ENCODE peak calls at places on chromosomes 2 and 18, in five cellular contexts. A is kidney, W is BE2C, X is transverse colon, U is brain microvascular endothelial cell. R is an unnamed sample.

GRCh38 chr18:50190236-50190635 is 4.7 kb downstream of the MYO5B start:
- DNase-seq in X (no peak), A (no peak), U (peak), W (no peak), R (no peak)

GRCh38 chr2:68740184-68740914 is 5.7 kb downstream of the ARHGAP25 start:
- DNase-seq in U (peak), W (no peak), X (no peak), A (no peak), R (no peak)

GRCh38 chr2:241947004-241947350 is 77.4 kb downstream of the RTP5 start:
- DNase-seq in W (no peak), X (no peak), A (no peak), U (no peak), R (no peak)

GRCh38 chr18:66138642-66139041 is 387.8 kb downstream of the CDH7 start:
- DNase-seq in U (no peak), A (no peak), X (no peak), W (no peak), R (no peak)

GRCh38 chr2:30235008-30235655 is 3.8 kb downstream of the LBH start:
- DNase-seq in X (no peak), U (peak), A (no peak), W (no peak), R (no peak)

GRCh38 chr2:154449951-154450658 is 248.4 kb upstream of the KCNJ3 start:
- DNase-seq in X (no peak), U (no peak), W (no peak), A (no peak), R (no peak)

GRCh38 chr2:186460465-186460864 is 25.6 kb upstream of the ZC3H15 start:
- DNase-seq in W (no peak), U (no peak), X (no peak), A (no peak), R (no peak)

GRCh38 chr2:163210430-163210918 is 371.9 kb upstream of the KCNH7 start:
- DNase-seq in U (peak), X (no peak), W (no peak), A (no peak), R (no peak)

GRCh38 chr2:6526093-6526824 is 339.4 kb downstream of the CMPK2 start:
- DNase-seq in X (peak), W (peak), A (no peak), U (no peak), R (no peak)

GRCh38 chr18:12838178-12838634 is 45.8 kb downstream of the PTPN2 start:
- DNase-seq in X (peak), W (no peak), A (peak), U (peak), R (no peak)

GRCh38 chr2:66569321-66569851 is 134.5 kb downstream of the MEIS1 start:
- DNase-seq in W (peak), U (no peak), A (no peak), X (no peak), R (no peak)

GRCh38 chr2:143192085-143192484 is 62.9 kb downstream of the ARHGAP15 start:
- DNase-seq in X (no peak), A (no peak), U (no peak), W (no peak), R (no peak)

GRCh38 chr18:67363694-67364093 is 152.8 kb downstream of the DSEL start:
- DNase-seq in X (no peak), A (no peak), U (no peak), W (no peak), R (no peak)

GRCh38 chr2:152950125-152950524 is 231.7 kb downstream of the ARL6IP6 start:
- DNase-seq in A (no peak), X (no peak), U (peak), W (no peak), R (no peak)

GRCh38 chr18:21191596-21192307 is 50.3 kb upstream of the GREB1L start:
- DNase-seq in X (peak), A (no peak), U (peak), W (peak), R (no peak)

GRCh38 chr18:3217930-3218647 is 1.7 kb downstream of the MYOM1 start:
- DNase-seq in A (no peak), W (no peak), U (peak), X (peak), R (no peak)

GRCh38 chr2:227130636-227131035 is 33.4 kb downstream of the COL4A4 start:
- DNase-seq in U (no peak), X (no peak), A (no peak), W (no peak), R (no peak)

GRCh38 chr2:155080394-155080793 is 381.9 kb downstream of the KCNJ3 start:
- DNase-seq in A (no peak), W (no peak), U (no peak), X (no peak), R (no peak)

GRCh38 chr2:216021768-216022167 is 8.4 kb upstream of the MREG start:
- DNase-seq in A (no peak), W (no peak), U (no peak), X (no peak), R (no peak)

GRCh38 chr2:176461098-176461497 is 191.9 kb downstream of the MTX2 start:
- DNase-seq in W (no peak), A (no peak), U (no peak), X (no peak), R (no peak)

GRCh38 chr2:85542777-85543176 is 3.8 kb downstream of the MAT2A start:
- DNase-seq in X (no peak), U (no peak), A (no peak), W (no peak), R (no peak)

GRCh38 chr2:9473308-9473984 is 905 bp upstream of the IAH1 start:
- DNase-seq in X (peak), A (no peak), W (no peak), U (no peak), R (no peak)

GRCh38 chr2:112160591-112161250 is 22.5 kb downstream of the FBLN7 start:
- DNase-seq in A (peak), W (no peak), U (no peak), X (no peak), R (no peak)

GRCh38 chr2:238739668-238740067 is 108.2 kb upstream of the TWIST2 start:
- DNase-seq in W (no peak), A (no peak), U (no peak), X (no peak), R (no peak)

GRCh38 chr2:120751553-120751952 is 15.9 kb downstream of the GLI2 start:
- DNase-seq in X (no peak), A (no peak), U (no peak), W (no peak), R (no peak)

GRCh38 chr2:157336137-157336721 is 10.6 kb upstream of the ERMN start:
- DNase-seq in X (peak), W (peak), A (no peak), U (peak), R (no peak)

GRCh38 chr18:31840499-31840898 is 79.8 kb upstream of the SLC25A52 start:
- DNase-seq in X (no peak), U (no peak), W (no peak), A (no peak), R (no peak)

GRCh38 chr2:429142-429541 is 141.3 kb upstream of the ALKAL2 start:
- DNase-seq in W (no peak), A (no peak), X (no peak), U (no peak), R (no peak)

GRCh38 chr2:224038049-224038829 is 847 bp downstream of the SERPINE2 start:
- DNase-seq in U (no peak), A (peak), W (peak), X (peak), R (peak)

GRCh38 chr2:85009019-85009618 is 38.2 kb downstream of the KCMF1 start:
- DNase-seq in W (no peak), X (no peak), U (no peak), A (no peak), R (no peak)

GRCh38 chr18:79644006-79644665 is 35.5 kb upstream of the CTDP1 start:
- DNase-seq in A (peak), U (no peak), X (peak), W (peak), R (peak)

GRCh38 chr2:41906325-41906700 is 141.5 kb upstream of the PKDCC start:
- DNase-seq in W (no peak), U (no peak), X (no peak), A (no peak), R (no peak)

GRCh38 chr2:162490795-162491470 is 147.0 kb downstream of the GCA start:
- DNase-seq in A (no peak), U (no peak), X (no peak), W (no peak), R (no peak)

GRCh38 chr2:200338692-200339091 is 32.2 kb downstream of the SPATS2L start:
- DNase-seq in X (no peak), U (peak), W (no peak), A (no peak), R (no peak)

GRCh38 chr2:133266926-133267590 is 301.2 kb downstream of the NCKAP5 start:
- DNase-seq in A (no peak), U (no peak), W (peak), X (no peak), R (peak)

GRCh38 chr2:133266075-133266925 is 302.0 kb downstream of the NCKAP5 start:
- DNase-seq in U (no peak), W (peak), X (no peak), A (peak), R (no peak)

GRCh38 chr2:133264951-133265949 is 303.0 kb downstream of the NCKAP5 start:
- DNase-seq in X (peak), A (peak), W (peak), U (no peak), R (no peak)

GRCh38 chr2:133262888-133263287 is 305.4 kb downstream of the NCKAP5 start:
- DNase-seq in W (no peak), X (no peak), A (no peak), U (no peak), R (no peak)
- TF ChIP-seq CTCF in W (peak), X (no peak), A (no peak), U (peak), R (peak)

GRCh38 chr2:96853321-96853720 is 4.5 kb downstream of the ANKRD39 start:
- DNase-seq in X (no peak), U (no peak), W (no peak), A (peak), R (no peak)
- TF ChIP-seq CTCF in X (no peak), U (no peak), W (no peak), A (no peak), R (no peak)

GRCh38 chr2:71129114-71129890 is 727 bp downstream of the MCEE start:
- DNase-seq in U (no peak), W (no peak), A (no peak), X (no peak), R (no peak)
- TF ChIP-seq CTCF in U (no peak), W (no peak), A (no peak), X (no peak), R (no peak)

GRCh38 chr2:179447839-179448447 is 183.3 kb upstream of the SESTD1 start:
- DNase-seq in U (no peak), W (no peak), X (no peak), A (no peak), R (no peak)
- TF ChIP-seq CTCF in U (peak), W (no peak), X (no peak), A (no peak), R (peak)